ENCODE peak calls at places on chromosomes 5 and 9, in four cellular contexts. V is ovary, G is fibroblast of lung, W is body of pancreas. P is an unnamed sample.

GRCh38 chr5:17302590-17302989 is 85.2 kb downstream of the BASP1 start:
- DNase-seq in V (peak; percentile 38), G (peak; percentile 76), W (no peak), P (no peak)

GRCh38 chr9:13960011-13960765 is 353.8 kb downstream of the NFIB start:
- DNase-seq in G (no peak), W (no peak), V (no peak), P (no peak)

GRCh38 chr9:115024925-115025535 is 92.9 kb downstream of the TNC start:
- DNase-seq in G (no peak), W (no peak), V (no peak), P (no peak)

GRCh38 chr5:147169399-147169798 is 65.4 kb upstream of the STK32A start:
- DNase-seq in G (peak; percentile 65), V (no peak), W (no peak), P (peak; percentile 88)

GRCh38 chr9:126375386-126375785 is 48.8 kb downstream of the MVB12B start:
- DNase-seq in G (peak; percentile 9), V (no peak), W (no peak), P (no peak)

GRCh38 chr5:147290261-147290660 is 55.4 kb downstream of the STK32A start:
- DNase-seq in V (no peak), W (peak; percentile 32), G (no peak), P (peak; percentile 7)

GRCh38 chr5:1913578-1913977 is 30.9 kb upstream of the IRX4 start:
- DNase-seq in V (no peak), G (no peak), W (no peak), P (no peak)

GRCh38 chr5:170501361-170501760 is 2.5 kb upstream of the KCNIP1 start:
- DNase-seq in V (no peak), W (no peak), G (no peak), P (no peak)

GRCh38 chr5:175148773-175149172 is 295.2 kb downstream of the DRD1 start:
- DNase-seq in V (no peak), G (peak; percentile 12), W (no peak), P (no peak)

GRCh38 chr9:121769939-121770338 is 118.5 kb downstream of the DAB2IP start:
- DNase-seq in G (no peak), W (no peak), V (peak; percentile 28), P (no peak)

GRCh38 chr5:178357127-178357526 is 124.5 kb upstream of the PHYKPL start:
- DNase-seq in V (peak; percentile 46), W (no peak), G (no peak), P (no peak)

GRCh38 chr5:140249536-140249935 is 53.4 kb downstream of the PFDN1 start:
- DNase-seq in V (no peak), G (no peak), W (no peak), P (no peak)
- H3K27ac ChIP-seq in V (no peak overlapping the region), G (no peak overlapping the region), W (no peak overlapping the region), P (no peak overlapping the region)

GRCh38 chr5:150404121-150404990 is 8.4 kb downstream of the CD74 start:
- DNase-seq in W (no peak), V (peak; percentile 69), G (no peak), P (no peak)

GRCh38 chr5:150409638-150410523 is 2.8 kb downstream of the CD74 start:
- DNase-seq in W (peak; percentile 73), G (peak; percentile 86), V (peak; percentile 77), P (peak; percentile 95)

GRCh38 chr5:150406120-150407096 is 6.3 kb downstream of the CD74 start:
- DNase-seq in V (no peak), W (no peak), G (no peak), P (no peak)

GRCh38 chr5:150404991-150405816 is 7.5 kb downstream of the CD74 start:
- DNase-seq in G (no peak), W (no peak), V (no peak), P (no peak)

GRCh38 chr5:150407097-150407720 is 5.5 kb downstream of the CD74 start:
- DNase-seq in W (no peak), V (no peak), G (no peak), P (no peak)
- H3K36me3 ChIP-seq in W (peaks cover 12% of the 10 kb centered on the region), V (no peaks in the 10 kb centered on the region), G (no peaks in the 10 kb centered on the region), P (peaks cover 3% of the 10 kb centered on the region)

GRCh38 chr9:130937146-130938076 is 1.6 kb downstream of the FIBCD1 start:
- DNase-seq in V (no peak), G (no peak), W (no peak), P (no peak)

GRCh38 chr9:130934246-130934645 is 4.8 kb downstream of the FIBCD1 start:
- DNase-seq in V (no peak), G (no peak), W (no peak), P (no peak)

GRCh38 chr9:130934702-130935659 is 4.1 kb downstream of the FIBCD1 start:
- DNase-seq in V (no peak), W (no peak), G (peak; percentile 31), P (peak; percentile 70)

GRCh38 chr9:130936285-130937117 is 2.5 kb downstream of the FIBCD1 start:
- DNase-seq in W (no peak), V (peak; percentile 77), G (peak; percentile 79), P (no peak)

GRCh38 chr9:130935660-130936271 is 3.3 kb downstream of the FIBCD1 start:
- DNase-seq in W (no peak), G (peak; percentile 61), V (no peak), P (no peak)
- H3K27ac ChIP-seq in W (no peak overlapping the region), G (peak overlapping the region; percentile 70), V (no peak overlapping the region), P (no peak overlapping the region)

GRCh38 chr5:32365623-32366022 is 52.9 kb upstream of the MTMR12 start:
- DNase-seq in W (no peak), V (no peak), G (no peak), P (no peak)

GRCh38 chr5:32369032-32369431 is 56.3 kb upstream of the MTMR12 start:
- DNase-seq in G (no peak), V (no peak), W (no peak), P (no peak)

DNA sequence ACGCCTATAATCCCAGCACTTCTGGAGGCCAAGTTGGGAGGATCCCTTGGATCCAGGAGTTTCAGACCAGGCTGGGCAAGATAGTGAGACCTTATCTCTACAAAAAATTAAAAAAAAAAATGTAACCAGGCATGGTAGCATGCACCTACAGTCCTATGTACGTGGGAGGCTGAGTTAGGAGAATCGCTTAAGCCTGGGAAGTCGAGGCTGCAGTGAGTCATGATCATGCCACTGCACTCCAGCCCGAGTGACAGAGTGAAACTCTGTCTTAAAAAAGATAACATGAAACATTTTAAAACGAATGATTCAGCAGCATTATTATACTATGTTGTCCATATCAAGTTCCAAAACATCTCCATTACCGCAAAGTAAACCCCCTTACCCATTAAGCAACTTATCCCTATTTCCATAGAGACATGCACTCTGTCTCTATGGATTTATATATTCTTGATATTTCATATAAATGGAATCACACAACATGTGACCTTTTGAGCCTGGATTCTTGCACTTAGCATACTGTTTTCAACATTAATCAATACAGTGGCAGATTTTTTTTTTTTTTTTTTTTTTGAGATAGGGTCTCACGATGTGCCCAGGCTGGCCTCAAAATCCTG is 56.9 kb upstream of the MTMR12 start:
- DNase-seq in G (no peak), W (no peak), V (no peak), P (no peak)
- H3K36me3 ChIP-seq in G (no peaks in the 10 kb centered on the region), W (peaks cover 5% of the 10 kb centered on the region), V (no peaks in the 10 kb centered on the region), P (peaks cover 3% of the 10 kb centered on the region)

GRCh38 chr5:109550077-109550476 is 139.7 kb upstream of the MAN2A1 start:
- DNase-seq in W (no peak), G (no peak), V (no peak), P (no peak)
- H3K27ac ChIP-seq in W (no peak overlapping the region), G (no peak overlapping the region), V (no peak overlapping the region), P (no peak overlapping the region)